ENCODE peak calls at places on chromosomes 16 and 17, in six cellular contexts. W is body of pancreas; R is astrocyte; H is neural progenitor cell; J is effector memory CD4-positive, alpha-beta T cell; K is CD4-positive, CD25-positive, alpha-beta regulatory T cell. F is an unnamed sample.

GRCh38 chr16:83835972-83836566 is 28.3 kb downstream of the HSBP1 start:
- DNase-seq in R (peak; percentile 77), W (no peak), J (no peak), H (no peak), K (no peak), F (peak; percentile 59)

GRCh38 chr17:62840871-62841270 is 32.8 kb upstream of the MARCHF10 start:
- DNase-seq in W (no peak), H (no peak), J (no peak), K (no peak), R (no peak), F (no peak)

GRCh38 chr17:80063815-80064585 is 27.6 kb downstream of the CCDC40 start:
- DNase-seq in R (peak; percentile 71), W (peak; percentile 54), H (no peak), K (no peak), J (no peak), F (peak; percentile 55)

GRCh38 chr16:53872248-53873221 is 168.6 kb downstream of the FTO start:
- DNase-seq in W (no peak), R (peak; percentile 95), K (no peak), J (no peak), H (no peak), F (peak; percentile 65)

GRCh38 chr17:78883090-78883532 is 19.9 kb downstream of the CEP295NL start:
- DNase-seq in W (peak; percentile 77), H (no peak), J (no peak), R (peak; percentile 72), K (no peak), F (peak; percentile 61)

GRCh38 chr16:89723279-89724250 is 2.2 kb downstream of the ZNF276 start:
- DNase-seq in R (no peak), W (peak; percentile 34), J (peak; percentile 76), H (no peak), K (peak; percentile 60), F (no peak)

GRCh38 chr17:45357364-45357997 is 40.7 kb upstream of the MAP3K14 start:
- DNase-seq in H (no peak), J (no peak), W (no peak), R (no peak), K (no peak), F (no peak)

GRCh38 chr16:105521-105920 is 27.5 kb downstream of the MPG start:
- DNase-seq in J (no peak), R (no peak), H (no peak), K (no peak), W (no peak), F (no peak)

GRCh38 chr17:1931759-1932579 is 93.2 kb downstream of the RTN4RL1 start:
- DNase-seq in W (peak; percentile 61), R (peak; percentile 29), K (no peak), J (no peak), H (peak; percentile 92), F (no peak)

GRCh38 chr17:73240561-73240960 is 21.1 kb downstream of the CPSF4L start:
- DNase-seq in J (no peak), W (no peak), H (no peak), K (no peak), R (no peak), F (no peak)

GRCh38 chr16:2019919-2020831 is 590 bp downstream of the NPW start:
- DNase-seq in J (no peak), R (no peak), H (peak; percentile 70), K (no peak), W (no peak), F (no peak)

GRCh38 chr16:31484491-31485171 is 1.7 kb downstream of the SLC5A2 start:
- DNase-seq in J (no peak), R (peak; percentile 18), K (no peak), W (peak; percentile 64), H (peak; percentile 27), F (no peak)

GRCh38 chr16:65268331-65268730 is 146.5 kb upstream of the CDH11 start:
- DNase-seq in W (no peak), H (no peak), K (no peak), R (peak; percentile 36), J (no peak), F (peak; percentile 73)

GRCh38 chr16:52597772-52598483 is 51.0 kb upstream of the TOX3 start:
- DNase-seq in H (peak; percentile 62), K (no peak), R (no peak), J (no peak), W (peak; percentile 62), F (no peak)

GRCh38 chr17:1582374-1582773 is 19.8 kb upstream of the PITPNA start:
- DNase-seq in J (no peak), R (no peak), H (no peak), W (no peak), K (no peak), F (no peak)

GRCh38 chr17:65609749-65610148 is 48.3 kb upstream of the AXIN2 start:
- DNase-seq in K (no peak), W (no peak), J (no peak), H (no peak), R (no peak), F (no peak)

GRCh38 chr17:21293846-21294240 is 9.3 kb downstream of the MAP2K3 start:
- DNase-seq in W (no peak), K (no peak), J (no peak), R (no peak), H (no peak), F (no peak)

GRCh38 chr17:21295036-21295952 is 10.8 kb downstream of the MAP2K3 start:
- DNase-seq in K (no peak), R (no peak), W (peak; percentile 80), H (no peak), J (no peak), F (no peak)

GRCh38 chr17:21292867-21293845 is 8.6 kb downstream of the MAP2K3 start:
- DNase-seq in J (no peak), K (no peak), W (no peak), R (no peak), H (no peak), F (no peak)

GRCh38 chr17:21296097-21297025 is 11.8 kb downstream of the MAP2K3 start:
- DNase-seq in W (peak; percentile 64), R (no peak), K (no peak), H (no peak), J (no peak), F (no peak)

GRCh38 chr17:21294321-21295035 is 10.0 kb downstream of the MAP2K3 start:
- DNase-seq in W (no peak), R (no peak), H (no peak), K (no peak), J (no peak), F (no peak)
- H3K27ac ChIP-seq in W (peak overlapping the region; percentile 37), R (no peak overlapping the region), H (no peak overlapping the region), K (no peak overlapping the region), J (no peak overlapping the region), F (no peak overlapping the region)

GRCh38 chr17:50094753-50095616 is at the start of gene PDK2:
- DNase-seq in J (peak; percentile 95), W (peak; percentile 97), R (peak; percentile 91), K (peak; percentile 95), H (peak; percentile 99), F (peak; percentile 92)
- H3K27ac ChIP-seq in J (peak within 1 kb of the TSS; percentile 85), W (peak within 1 kb of the TSS; percentile 89), R (peak within 1 kb of the TSS; percentile 43), K (peak within 1 kb of the TSS; percentile 88), H (no peak within 1 kb of the TSS), F (no peak within 1 kb of the TSS)

DNA sequence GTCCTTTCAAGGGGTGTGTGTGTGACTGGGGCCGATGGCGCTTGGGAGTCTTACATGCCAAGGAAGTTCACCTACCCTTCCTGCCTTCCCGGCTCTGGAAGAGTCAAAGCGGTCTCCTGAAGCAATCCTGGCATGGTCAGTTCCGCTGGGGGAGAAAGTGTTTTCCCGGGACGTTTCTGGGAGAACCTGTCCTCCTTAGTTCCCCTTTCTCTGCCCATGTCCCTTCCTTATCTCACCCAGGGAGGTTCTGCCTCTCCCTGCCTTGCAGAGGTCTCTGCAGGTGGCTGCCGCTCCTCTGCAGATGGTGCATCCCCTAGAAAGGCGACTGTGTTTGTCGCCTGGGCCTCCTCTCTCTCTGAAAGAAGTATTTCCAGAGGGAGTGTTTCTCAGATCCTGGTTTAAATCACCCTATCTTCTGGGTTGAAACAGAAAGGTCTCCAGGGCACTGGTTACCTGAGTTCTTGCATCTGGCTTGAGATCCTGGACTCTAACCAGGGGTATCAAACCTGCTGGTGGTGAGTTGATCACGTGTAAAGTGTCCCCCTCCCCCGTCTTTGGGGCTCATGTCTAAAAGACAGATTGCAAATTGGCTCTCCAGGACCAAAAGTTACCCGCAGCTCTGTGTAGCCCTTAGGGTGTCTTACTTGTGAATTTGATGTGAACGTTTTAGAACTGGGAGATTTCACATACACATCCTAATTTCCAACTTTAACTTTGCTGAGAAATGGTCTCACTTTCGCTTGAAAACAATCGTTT is 1.9 kb downstream of the PRKCB start:
- DNase-seq in H (peak; percentile 11), J (no peak), K (no peak), R (no peak), W (no peak), F (no peak)
- H3K27ac ChIP-seq in H (no peak overlapping the region), J (peak overlapping the region; percentile 49), K (no peak overlapping the region), R (no peak overlapping the region), W (no peak overlapping the region), F (no peak overlapping the region)

DNA sequence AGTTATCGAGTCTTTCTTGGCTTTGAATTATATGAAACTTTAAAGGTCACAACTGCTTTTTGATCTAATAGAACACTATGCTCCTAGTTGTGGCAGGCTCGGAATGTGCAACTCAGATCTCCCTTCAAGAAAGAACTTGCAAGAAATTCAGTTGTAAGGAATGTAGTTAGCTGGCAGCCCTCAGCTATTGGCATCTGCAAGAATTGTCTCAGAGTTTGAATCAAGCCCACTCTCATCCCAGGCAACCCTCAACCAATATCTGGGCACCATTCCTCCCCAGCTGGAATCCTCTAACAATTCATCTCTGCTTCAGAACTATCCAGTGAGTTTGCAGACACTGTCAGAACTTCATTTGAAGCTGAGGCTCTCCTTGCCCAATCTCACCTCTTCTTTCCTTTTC is 447.2 kb downstream of the KIF2B start:
- DNase-seq in K (no peak), H (no peak), R (no peak), J (no peak), W (no peak), F (no peak)
- H3K27ac ChIP-seq in K (no peak overlapping the region), H (no peak overlapping the region), R (no peak overlapping the region), J (no peak overlapping the region), W (no peak overlapping the region), F (no peak overlapping the region)

GRCh38 chr17:83202002-83203000 is 122.9 kb downstream of the METRNL start:
- DNase-seq in J (no peak), K (no peak), R (no peak), H (no peak), W (peak; percentile 2), F (no peak)

GRCh38 chr17:83204230-83204725 is 124.9 kb downstream of the METRNL start:
- DNase-seq in J (no peak), H (no peak), R (no peak), K (no peak), W (no peak), F (no peak)

GRCh38 chr17:83201206-83202001 is 122.0 kb downstream of the METRNL start:
- DNase-seq in K (no peak), W (peak; percentile 1), J (no peak), H (no peak), R (no peak), F (no peak)

GRCh38 chr17:83203073-83203471 is 123.7 kb downstream of the METRNL start:
- DNase-seq in R (peak; percentile 90), K (no peak), H (no peak), J (no peak), W (peak; percentile 76), F (peak; percentile 97)

GRCh38 chr17:83203472-83204221 is 124.2 kb downstream of the METRNL start:
- DNase-seq in R (no peak), J (no peak), H (no peak), W (peak; percentile 5), K (no peak), F (no peak)
- H3K27ac ChIP-seq in R (peak overlapping the region; percentile 73), J (no peak overlapping the region), H (no peak overlapping the region), W (peak overlapping the region; percentile 61), K (no peak overlapping the region), F (peak overlapping the region; percentile 97)

F was measured in brain microvascular endothelial cell.